ENCODE peak calls at places on chromosomes 7 and 10, in six cellular contexts. O, D, F, K, N and G are unnamed samples.

GRCh38 chr10:12907651-12908050 is 93.9 kb downstream of the CCDC3 start:
- DNase-seq in O (no peak), K (peak; percentile 39), F (peak; percentile 40), D (no peak), N (no peak), G (peak; percentile 59)

GRCh38 chr7:41969713-41970112 is 266.8 kb upstream of the INHBA start:
- DNase-seq in O (no peak), K (no peak), N (no peak), F (no peak), D (no peak), G (no peak)

GRCh38 chr10:113665806-113666354 is 2.0 kb upstream of the NRAP start:
- DNase-seq in K (peak; percentile 86), N (no peak), F (no peak), O (no peak), D (no peak), G (peak; percentile 94)

GRCh38 chr7:5666361-5666760 is 115.1 kb downstream of the RNF216 start:
- DNase-seq in N (no peak), O (no peak), D (no peak), K (no peak), F (no peak), G (no peak)

GRCh38 chr7:103524042-103524907 is 78.3 kb upstream of the SLC26A5 start:
- DNase-seq in D (no peak), O (peak; percentile 21), N (peak; percentile 7), F (no peak), K (peak; percentile 55), G (peak; percentile 45)

GRCh38 chr10:7563368-7563767 is 103.4 kb downstream of the ITIH5 start:
- DNase-seq in F (no peak), K (peak; percentile 98), O (no peak), D (peak; percentile 62), N (no peak), G (no peak)

GRCh38 chr10:10878944-10879343 is 138.7 kb upstream of the CELF2 start:
- DNase-seq in D (no peak), N (no peak), F (no peak), O (no peak), K (no peak), G (no peak)

GRCh38 chr7:28409716-28410627 is 2.3 kb upstream of the CREB5 start:
- DNase-seq in O (no peak), D (peak; percentile 25), K (peak; percentile 57), F (no peak), N (peak; percentile 17), G (peak; percentile 36)

GRCh38 chr10:48456361-48456804 is 148.5 kb downstream of the ARHGAP22 start:
- DNase-seq in N (no peak), K (peak; percentile 67), F (peak; percentile 81), O (no peak), D (peak; percentile 30), G (no peak)

GRCh38 chr7:137920637-137921473 is 74.1 kb upstream of the DGKI start:
- DNase-seq in K (peak; percentile 35), D (no peak), O (no peak), F (no peak), N (no peak), G (no peak)

GRCh38 chr7:133003052-133003910 is 78.6 kb downstream of the CHCHD3 start:
- DNase-seq in O (no peak), N (no peak), D (no peak), F (no peak), K (peak; percentile 4), G (no peak)

GRCh38 chr7:31710171-31710570 is 23.2 kb downstream of the PPP1R17 start:
- DNase-seq in N (no peak), D (no peak), K (no peak), O (no peak), F (no peak), G (no peak)

GRCh38 chr10:31101123-31101522 is 69.5 kb upstream of the ZNF438 start:
- DNase-seq in D (no peak), O (peak; percentile 77), N (peak; percentile 35), F (no peak), K (peak; percentile 66), G (peak; percentile 88)
- TF ChIP-seq CTCF in D (no peak), O (no peak), N (no peak), F (no peak), K (no peak), G (no peak)

GRCh38 chr7:157299613-157300405 is 37.0 kb upstream of the DNAJB6 start:
- DNase-seq in F (no peak), O (no peak), N (peak; percentile 89), D (no peak), K (peak; percentile 35), G (no peak)
- TF ChIP-seq CTCF in F (no peak), O (no peak), N (peak; percentile 58), D (no peak), K (peak; percentile 14), G (peak; percentile 30)

GRCh38 chr7:12686894-12687212 is 580 bp upstream of the ARL4A start:
- DNase-seq in D (no peak), F (no peak), K (no peak), O (no peak), N (no peak), G (no peak)

GRCh38 chr7:12684186-12684585 is 3.2 kb upstream of the ARL4A start:
- DNase-seq in F (no peak), D (no peak), K (no peak), N (no peak), O (no peak), G (no peak)

GRCh38 chr7:12686234-12686893 is 1.1 kb upstream of the ARL4A start:
- DNase-seq in F (peak; percentile 98), O (peak; percentile 96), D (peak; percentile 97), N (peak; percentile 91), K (peak; percentile 94), G (peak; percentile 79)

GRCh38 chr7:12684733-12685132 is 2.7 kb upstream of the ARL4A start:
- DNase-seq in D (no peak), F (no peak), N (no peak), O (peak; percentile 52), K (no peak), G (no peak)

DNA sequence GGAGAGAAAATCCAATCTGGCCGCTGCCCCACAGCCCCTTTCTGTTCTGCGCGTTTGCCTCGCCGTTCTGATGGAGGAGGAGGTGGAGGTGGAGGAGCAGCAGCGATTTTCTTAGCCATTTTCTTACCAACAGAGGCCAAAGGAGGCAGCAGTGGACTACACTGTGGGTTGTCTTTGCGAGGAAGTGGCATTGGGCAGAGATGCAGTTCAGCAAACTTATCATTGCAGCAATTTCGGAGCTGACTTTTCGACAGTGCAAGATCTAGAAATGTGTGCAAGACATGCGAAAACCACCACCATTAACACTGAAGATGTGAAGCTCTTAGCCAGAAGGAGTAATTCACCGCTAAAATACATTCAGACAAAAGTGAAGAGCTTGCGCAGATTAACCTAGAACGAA is 1.9 kb upstream of the ARL4A start:
- DNase-seq in F (no peak), D (peak; percentile 38), K (peak; percentile 71), N (peak; percentile 71), O (peak; percentile 35), G (peak; percentile 39)
- TF ChIP-seq CTCF in F (peak; percentile 64), D (no peak), K (peak; percentile 59), N (peak; percentile 61), O (no peak), G (peak; percentile 74)

GRCh38 chr7:80918406-80918805 is 445 bp downstream of the SEMA3C start:
- DNase-seq in K (peak; percentile 41), F (no peak), D (no peak), O (peak; percentile 17), N (no peak), G (no peak)

GRCh38 chr7:80916770-80917681 is 1.8 kb downstream of the SEMA3C start:
- DNase-seq in F (no peak), D (no peak), K (peak; percentile 64), N (peak; percentile 67), O (no peak), G (peak; percentile 77)

GRCh38 chr7:80922254-80923049 is 3.6 kb upstream of the SEMA3C start:
- DNase-seq in F (no peak), D (peak; percentile 54), N (no peak), K (no peak), O (no peak), G (no peak)

GRCh38 chr7:80921130-80921529 is 2.3 kb upstream of the SEMA3C start:
- DNase-seq in N (no peak), O (no peak), D (peak; percentile 43), F (no peak), K (peak; percentile 45), G (no peak)

DNA sequence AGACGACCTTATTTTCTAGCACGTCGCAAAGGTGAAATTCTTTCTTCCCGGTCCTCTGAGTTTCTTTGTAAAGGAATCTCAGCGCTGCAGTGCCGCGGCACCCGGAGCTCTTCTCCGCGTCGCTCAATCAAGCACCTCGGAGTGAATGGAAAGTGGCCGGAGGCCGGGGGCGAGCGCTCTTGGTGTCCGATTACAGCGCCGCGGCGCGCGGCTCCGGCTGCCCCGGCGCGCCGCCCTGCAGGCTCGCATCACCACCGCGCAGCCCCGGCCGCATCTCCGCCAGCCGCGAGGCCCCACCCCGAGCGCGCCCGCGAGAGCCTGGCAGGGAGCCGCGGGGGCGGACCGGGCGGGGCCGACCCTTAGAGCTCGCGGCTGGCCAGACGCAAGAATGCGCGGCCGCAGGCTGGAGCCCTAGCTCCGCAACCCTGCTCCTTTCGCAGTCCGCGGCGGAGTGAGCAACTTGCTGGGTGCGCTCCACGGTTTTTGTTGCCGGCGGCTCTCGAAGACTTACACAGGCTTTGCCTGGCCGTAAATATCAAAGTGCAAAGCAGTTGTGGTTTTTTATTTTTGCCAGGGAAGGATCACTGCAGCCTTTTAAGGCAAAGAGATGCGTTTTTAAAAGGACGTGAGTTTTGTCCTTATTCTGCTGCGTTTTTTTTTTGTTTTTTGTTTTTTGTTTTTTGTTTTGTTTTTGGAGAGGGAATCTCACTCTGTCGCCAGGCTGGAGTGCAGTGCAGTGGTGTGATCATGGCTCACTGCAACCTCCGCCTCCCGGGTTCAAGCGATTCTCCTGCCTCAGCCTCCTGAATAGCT is at the start of gene SEMA3C:
- DNase-seq in F (peak; percentile 97), N (peak; percentile 70), K (peak; percentile 98), O (no peak), D (peak; percentile 90), G (peak; percentile 90)
- TF ChIP-seq CTCF in F (no peak), N (no peak), K (peak; percentile 17), O (no peak), D (no peak), G (no peak)

GRCh38 chr10:127013251-127013656 is 108.0 kb downstream of the DOCK1 start:
- DNase-seq in K (no peak), N (no peak), F (no peak), O (no peak), D (peak; percentile 80), G (no peak)

GRCh38 chr10:127016331-127016730 is 111.1 kb downstream of the DOCK1 start:
- DNase-seq in N (no peak), D (no peak), O (no peak), K (no peak), F (no peak), G (no peak)

GRCh38 chr10:127014671-127015070 is 109.4 kb downstream of the DOCK1 start:
- DNase-seq in F (no peak), N (no peak), D (no peak), O (no peak), K (no peak), G (no peak)

GRCh38 chr10:127013696-127014095 is 108.5 kb downstream of the DOCK1 start:
- DNase-seq in D (peak; percentile 28), O (no peak), N (no peak), K (no peak), F (no peak), G (no peak)

DNA sequence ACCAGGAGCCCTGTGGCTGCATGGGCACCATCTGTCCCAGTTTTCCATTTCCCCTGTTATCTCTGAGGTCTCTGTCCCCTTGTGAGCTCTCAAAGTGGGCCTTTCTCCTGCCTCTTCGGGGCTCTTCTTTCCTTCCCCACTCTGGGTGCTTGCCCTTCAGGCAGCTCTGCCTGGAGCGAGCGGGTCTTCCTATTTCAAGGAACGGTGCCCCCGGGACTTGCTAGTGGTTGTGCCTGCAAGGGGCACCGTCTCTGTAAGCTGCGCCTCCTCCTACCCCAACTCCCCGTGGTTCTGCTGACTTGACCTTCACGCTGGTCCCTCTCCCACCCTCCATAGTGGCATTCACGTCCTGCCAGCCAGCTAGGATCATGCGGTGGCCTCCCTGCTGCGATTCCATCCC is 110.1 kb downstream of the DOCK1 start:
- DNase-seq in F (no peak), D (no peak), K (no peak), N (no peak), O (no peak), G (no peak)
- TF ChIP-seq CTCF in F (no peak), D (no peak), K (no peak), N (no peak), O (no peak), G (no peak)